ENCODE peak calls at places on chromosome 1, in four cellular contexts. W, U, V and D are unnamed samples. For H3K4me1, the result is how much of the 10 kb centered on the place peaks cover.

GRCh38 chr1:118142546-118142945 is 42.5 kb downstream of the SPAG17 start:
- DNase-seq in W (no peak), U (no peak), V (no peak), D (no peak)

GRCh38 chr1:19921310-19921709 is 2.1 kb downstream of the PLA2G2E start:
- DNase-seq in W (no peak), U (no peak), V (no peak), D (no peak)

GRCh38 chr1:180353930-180354329 is 123.9 kb downstream of the LHX4 start:
- DNase-seq in W (no peak), U (peak), V (no peak), D (no peak)

GRCh38 chr1:159996653-159997052 is 35.1 kb downstream of the PIGM start:
- DNase-seq in W (no peak), U (no peak), V (no peak), D (no peak)

GRCh38 chr1:17791464-17791863 is 36.3 kb downstream of the ACTL8 start:
- DNase-seq in W (no peak), U (no peak), V (no peak), D (no peak)

GRCh38 chr1:7454052-7454815 is 316.9 kb upstream of the VAMP3 start:
- DNase-seq in W (no peak), U (peak), V (peak), D (no peak)

GRCh38 chr1:245099401-245099800 is 55.4 kb upstream of the KIF26B start:
- DNase-seq in W (no peak), U (no peak), V (no peak), D (peak)

GRCh38 chr1:219507432-219507831 is 105.5 kb downstream of the ZC3H11B start:
- DNase-seq in W (no peak), U (no peak), V (no peak), D (no peak)

GRCh38 chr1:219541946-219542345 is 71.0 kb downstream of the ZC3H11B start:
- DNase-seq in W (no peak), U (no peak), V (no peak), D (no peak)

GRCh38 chr1:168892945-168893344 is 163.9 kb upstream of the DPT start:
- DNase-seq in W (no peak), U (no peak), V (no peak), D (no peak)

GRCh38 chr1:2255420-2256369 is 27.6 kb downstream of the SKI start:
- DNase-seq in W (peak), U (peak), V (peak), D (no peak)

GRCh38 chr1:224067207-224067606 is 46.7 kb upstream of the FBXO28 start:
- DNase-seq in W (no peak), U (no peak), V (no peak), D (no peak)

GRCh38 chr1:1539310-1540014 is 962 bp downstream of the TMEM240 start:
- DNase-seq in W (no peak), U (peak), V (peak), D (no peak)

GRCh38 chr1:72557446-72558049 is 275.2 kb upstream of the NEGR1 start:
- DNase-seq in W (no peak), U (peak), V (no peak), D (no peak)

GRCh38 chr1:213266983-213267772 is 216.1 kb downstream of the RPS6KC1 start:
- DNase-seq in W (no peak), U (no peak), V (no peak), D (no peak)

GRCh38 chr1:232574867-232575523 is 54.9 kb downstream of the SIPA1L2 start:
- DNase-seq in W (no peak), U (no peak), V (no peak), D (no peak)

GRCh38 chr1:218217040-218217439 is 68.1 kb upstream of the RRP15 start:
- DNase-seq in W (peak), U (peak), V (no peak), D (no peak)

GRCh38 chr1:75672528-75673393 is 51.7 kb upstream of the ACADM start:
- DNase-seq in W (no peak), U (peak), V (no peak), D (no peak)

DNA sequence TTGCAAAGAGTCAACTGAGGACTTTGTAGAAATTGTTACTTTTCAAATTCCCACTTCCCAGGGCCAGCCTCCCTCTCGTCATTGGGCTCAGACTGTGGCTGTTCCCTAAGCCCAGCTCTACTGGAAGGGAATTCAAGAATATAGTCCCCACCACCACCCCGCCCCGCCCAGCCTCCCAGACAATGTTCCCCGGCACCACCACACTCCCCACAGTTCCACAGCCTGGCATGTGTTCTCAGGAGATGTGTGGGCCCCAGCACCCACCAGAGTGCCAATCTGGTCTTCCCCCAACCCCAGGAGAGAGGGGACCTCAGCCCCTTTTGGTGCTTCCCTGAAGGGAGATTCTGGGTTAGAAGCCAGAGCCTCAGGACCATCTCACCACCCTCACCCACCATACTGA is 120.1 kb downstream of the SYT2 start:
- DNase-seq in W (no peak), U (no peak), V (no peak), D (no peak)
- H3K4me1 ChIP-seq in W (under half), U (under half), V (under half), D (under half)

GRCh38 chr1:36367067-36367466 is 18.7 kb downstream of the STK40 start:
- DNase-seq in W (no peak), U (no peak), V (peak), D (no peak)
- H3K4me1 ChIP-seq in W (half or more), U (under half), V (under half), D (half or more)

GRCh38 chr1:100536031-100536430 is 1.9 kb upstream of the GPR88 start:
- DNase-seq in W (peak), U (no peak), V (no peak), D (no peak)

GRCh38 chr1:100535264-100535663 is 2.7 kb upstream of the GPR88 start:
- DNase-seq in W (no peak), U (no peak), V (no peak), D (no peak)

GRCh38 chr1:100530141-100530540 is 7.8 kb upstream of the GPR88 start:
- DNase-seq in W (no peak), U (no peak), V (no peak), D (no peak)

GRCh38 chr1:100530901-100531487 is 6.9 kb upstream of the GPR88 start:
- DNase-seq in W (peak), U (no peak), V (peak), D (no peak)

DNA sequence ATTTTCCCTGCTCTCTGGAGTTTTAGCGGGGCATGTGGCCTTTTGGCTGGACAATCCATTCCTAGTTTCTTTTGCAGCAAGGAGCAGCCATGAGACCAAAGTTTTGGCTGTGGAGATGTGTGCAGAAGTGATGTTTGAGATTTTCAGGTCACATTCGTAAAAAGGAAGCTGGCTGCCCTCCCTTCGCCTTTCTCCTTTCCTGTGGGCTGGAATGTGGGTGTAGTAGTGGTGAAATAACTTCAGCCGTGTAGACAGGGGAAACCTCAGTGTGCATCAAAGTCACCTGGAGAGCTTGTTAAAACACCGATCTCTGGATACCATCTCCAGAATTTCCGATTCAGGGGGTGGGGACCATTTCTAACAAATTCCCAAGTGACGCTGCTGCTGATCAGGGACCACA is 5.3 kb upstream of the GPR88 start:
- DNase-seq in W (no peak), U (no peak), V (peak), D (no peak)
- H3K4me1 ChIP-seq in W (under half), U (under half), V (under half), D (under half)

GRCh38 chr1:86750530-86750929 is 46.2 kb downstream of the SH3GLB1 start:
- DNase-seq in W (no peak), U (no peak), V (no peak), D (no peak)

GRCh38 chr1:86753700-86754099 is 49.3 kb downstream of the SH3GLB1 start:
- DNase-seq in W (peak), U (peak), V (no peak), D (no peak)

GRCh38 chr1:86750076-86750475 is 45.7 kb downstream of the SH3GLB1 start:
- DNase-seq in W (no peak), U (no peak), V (no peak), D (no peak)

GRCh38 chr1:86747304-86747703 is 42.9 kb downstream of the SH3GLB1 start:
- DNase-seq in W (no peak), U (no peak), V (no peak), D (no peak)

GRCh38 chr1:86748622-86749373 is 44.4 kb downstream of the SH3GLB1 start:
- DNase-seq in W (no peak), U (no peak), V (no peak), D (no peak)
- H3K4me1 ChIP-seq in W (under half), U (under half), V (under half), D (under half)

DNA sequence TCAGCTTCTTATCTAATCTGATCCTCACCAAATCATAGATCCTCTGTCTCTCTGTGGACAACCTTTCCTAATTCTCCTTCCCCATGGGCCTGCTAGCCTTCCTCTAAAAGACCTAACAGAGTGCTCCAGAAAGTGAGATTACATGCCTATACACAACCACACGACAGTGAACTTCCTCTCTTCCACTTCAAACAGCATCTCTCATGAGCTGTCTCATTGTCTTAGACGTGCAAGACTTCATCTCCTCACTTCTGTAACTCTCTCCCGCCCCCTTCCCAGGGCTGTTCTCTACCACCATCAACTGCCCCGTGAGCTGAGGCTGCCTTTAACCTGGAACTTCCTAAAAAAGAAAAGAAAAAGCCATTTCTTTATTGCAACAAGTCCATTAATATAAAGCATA is 14.1 kb upstream of the A3GALT2 start:
- DNase-seq in W (no peak), U (no peak), V (no peak), D (no peak)
- H3K4me1 ChIP-seq in W (under half), U (under half), V (under half), D (half or more)